ENCODE peak calls at places on chromosomes 12 and 14, in four cellular contexts. One of them, this sample, is unnamed.

GRCh38 chr12:64080319-64081008 is 141.6 kb downstream of the KICS2 start:
- DNase-seq in K562: no peak
- DNase-seq in right lobe of liver: no peak
- DNase-seq in body of pancreas: peak
- DNase-seq in this sample: no peak

GRCh38 chr14:78674820-78675219 is 504.6 kb downstream of the NRXN3 start:
- DNase-seq in K562: no peak
- DNase-seq in right lobe of liver: no peak
- DNase-seq in body of pancreas: no peak
- DNase-seq in this sample: no peak

GRCh38 chr14:98855926-98856325 is 416.1 kb downstream of the BCL11B start:
- DNase-seq in K562: no peak
- DNase-seq in right lobe of liver: no peak
- DNase-seq in body of pancreas: no peak
- DNase-seq in this sample: no peak

GRCh38 chr12:30531731-30532678 is 163.7 kb downstream of the IPO8 start:
- DNase-seq in K562: peak
- DNase-seq in right lobe of liver: no peak
- DNase-seq in body of pancreas: no peak
- DNase-seq in this sample: no peak

GRCh38 chr14:36057452-36058142 is 118.9 kb downstream of the PTCSC3 start:
- DNase-seq in K562: no peak
- DNase-seq in right lobe of liver: no peak
- DNase-seq in body of pancreas: no peak
- DNase-seq in this sample: no peak

GRCh38 chr12:25459541-25459951 is 93.5 kb downstream of the LMNTD1 start:
- DNase-seq in K562: no peak
- DNase-seq in right lobe of liver: no peak
- DNase-seq in body of pancreas: no peak
- DNase-seq in this sample: no peak

GRCh38 chr14:63551338-63551737 is 8.2 kb upstream of the PPP2R5E start:
- DNase-seq in K562: no peak
- DNase-seq in right lobe of liver: no peak
- DNase-seq in body of pancreas: no peak
- DNase-seq in this sample: no peak

GRCh38 chr14:72663076-72663487 is 230.8 kb downstream of the DPF3 start:
- DNase-seq in K562: no peak
- DNase-seq in right lobe of liver: no peak
- DNase-seq in body of pancreas: no peak
- DNase-seq in this sample: no peak

GRCh38 chr14:104091061-104091926 is 5.8 kb downstream of the ASPG start:
- DNase-seq in K562: no peak
- DNase-seq in right lobe of liver: peak
- DNase-seq in body of pancreas: no peak
- DNase-seq in this sample: no peak

GRCh38 chr14:72104011-72104613 is 171.9 kb downstream of the RGS6 start:
- DNase-seq in K562: peak
- DNase-seq in right lobe of liver: no peak
- DNase-seq in body of pancreas: peak
- DNase-seq in this sample: no peak

GRCh38 chr14:96097752-96098151 is 58.6 kb downstream of the C14orf132 start:
- DNase-seq in K562: no peak
- DNase-seq in right lobe of liver: peak
- DNase-seq in body of pancreas: no peak
- DNase-seq in this sample: no peak

GRCh38 chr14:90518941-90519256 is 122.1 kb downstream of the CALM1 start:
- DNase-seq in K562: peak
- DNase-seq in right lobe of liver: no peak
- DNase-seq in body of pancreas: peak
- DNase-seq in this sample: no peak

GRCh38 chr14:77133718-77134338 is 7.8 kb downstream of the ZDHHC22 start:
- DNase-seq in K562: peak
- DNase-seq in right lobe of liver: peak
- DNase-seq in body of pancreas: peak
- DNase-seq in this sample: peak

GRCh38 chr14:88547386-88547780 is 7.4 kb downstream of the PTPN21 start:
- DNase-seq in K562: no peak
- DNase-seq in right lobe of liver: no peak
- DNase-seq in body of pancreas: no peak
- DNase-seq in this sample: no peak

GRCh38 chr12:62789856-62790255 is 145.1 kb downstream of the PPM1H start:
- DNase-seq in K562: no peak
- DNase-seq in right lobe of liver: no peak
- DNase-seq in body of pancreas: no peak
- DNase-seq in this sample: no peak

GRCh38 chr12:92065018-92065499 is 80.6 kb downstream of the BTG1 start:
- DNase-seq in K562: no peak
- DNase-seq in right lobe of liver: peak
- DNase-seq in body of pancreas: peak
- DNase-seq in this sample: no peak

GRCh38 chr14:32818576-32818975 is 120.1 kb upstream of the NPAS3 start:
- DNase-seq in K562: no peak
- DNase-seq in right lobe of liver: no peak
- DNase-seq in body of pancreas: no peak
- DNase-seq in this sample: no peak

GRCh38 chr14:56124296-56124695 is 6.1 kb downstream of the PELI2 start:
- DNase-seq in K562: no peak
- DNase-seq in right lobe of liver: no peak
- DNase-seq in body of pancreas: no peak
- DNase-seq in this sample: no peak

GRCh38 chr14:88879016-88879415 is 54.6 kb downstream of the TTC8 start:
- DNase-seq in K562: no peak
- DNase-seq in right lobe of liver: no peak
- DNase-seq in body of pancreas: no peak
- DNase-seq in this sample: no peak

GRCh38 chr12:6809056-6809455 is 12.6 kb upstream of the GPR162 start:
- DNase-seq in K562: no peak
- DNase-seq in right lobe of liver: no peak
- DNase-seq in body of pancreas: no peak
- DNase-seq in this sample: no peak

GRCh38 chr12:56614627-56615026 is 15.5 kb downstream of the BAZ2A start:
- DNase-seq in K562: no peak
- DNase-seq in right lobe of liver: no peak
- DNase-seq in body of pancreas: no peak
- DNase-seq in this sample: no peak

GRCh38 chr12:101173197-101173749 is 36.8 kb downstream of the SLC5A8 start:
- DNase-seq in K562: no peak
- DNase-seq in right lobe of liver: no peak
- DNase-seq in body of pancreas: no peak
- DNase-seq in this sample: no peak

GRCh38 chr14:95516554-95517209 is at the start of gene SYNE3:
- DNase-seq in K562: peak
- DNase-seq in right lobe of liver: peak
- DNase-seq in body of pancreas: no peak
- DNase-seq in this sample: peak

GRCh38 chr14:96212140-96212539 is 7.5 kb downstream of the BDKRB2 start:
- DNase-seq in K562: no peak
- DNase-seq in right lobe of liver: no peak
- DNase-seq in body of pancreas: no peak
- DNase-seq in this sample: no peak

GRCh38 chr12:122793685-122794106 is 19.3 kb downstream of the CCDC62 start:
- DNase-seq in K562: peak
- DNase-seq in right lobe of liver: no peak
- DNase-seq in body of pancreas: peak
- DNase-seq in this sample: peak

GRCh38 chr12:91620949-91621348 is 438.3 kb upstream of the DCN start:
- DNase-seq in K562: no peak
- DNase-seq in right lobe of liver: no peak
- DNase-seq in body of pancreas: no peak
- DNase-seq in this sample: peak

DNA sequence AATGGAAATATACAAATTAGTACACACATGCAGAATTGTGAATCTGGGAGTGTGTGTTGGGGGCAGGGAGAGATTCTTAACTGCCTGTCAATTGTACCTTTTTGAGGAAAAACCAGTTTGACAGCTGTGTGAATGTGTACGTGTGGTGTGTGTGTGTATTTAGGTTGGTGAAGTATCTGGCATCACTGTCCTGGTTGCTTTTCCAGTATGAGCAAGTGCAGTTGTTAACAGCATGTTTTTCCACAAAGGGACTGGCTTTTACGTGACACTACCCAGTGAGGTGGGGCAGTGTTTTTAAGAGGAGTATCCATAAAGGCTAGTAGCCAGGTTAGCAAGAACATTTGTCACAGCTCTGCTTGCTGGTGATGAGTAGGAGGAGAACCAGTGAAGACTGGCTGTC is 56.1 kb downstream of the DAAM1 start:
- DNase-seq in K562: no peak
- DNase-seq in right lobe of liver: no peak
- DNase-seq in body of pancreas: no peak
- DNase-seq in this sample: no peak
- H3K27ac ChIP-seq in K562: no peak
- H3K27ac ChIP-seq in right lobe of liver: no peak
- H3K27ac ChIP-seq in body of pancreas: no peak
- H3K27ac ChIP-seq in this sample: no peak

GRCh38 chr12:67430708-67431335 is 161.7 kb downstream of the CAND1 start:
- DNase-seq in K562: no peak
- DNase-seq in right lobe of liver: peak
- DNase-seq in body of pancreas: peak
- DNase-seq in this sample: peak
- H3K27ac ChIP-seq in K562: no peak
- H3K27ac ChIP-seq in right lobe of liver: peak
- H3K27ac ChIP-seq in body of pancreas: peak
- H3K27ac ChIP-seq in this sample: no peak

GRCh38 chr12:9943244-9943643 is 11.1 kb upstream of the CLEC2A start:
- DNase-seq in K562: no peak
- DNase-seq in right lobe of liver: no peak
- DNase-seq in body of pancreas: no peak
- DNase-seq in this sample: no peak
- H3K27ac ChIP-seq in K562: no peak
- H3K27ac ChIP-seq in right lobe of liver: no peak
- H3K27ac ChIP-seq in body of pancreas: no peak
- H3K27ac ChIP-seq in this sample: no peak

GRCh38 chr14:92735344-92735743 is 13.1 kb downstream of the LGMN start:
- DNase-seq in K562: no peak
- DNase-seq in right lobe of liver: no peak
- DNase-seq in body of pancreas: no peak
- DNase-seq in this sample: no peak

GRCh38 chr14:92740440-92740839 is 8.0 kb downstream of the LGMN start:
- DNase-seq in K562: no peak
- DNase-seq in right lobe of liver: no peak
- DNase-seq in body of pancreas: no peak
- DNase-seq in this sample: no peak

GRCh38 chr14:92737619-92738188 is 10.7 kb downstream of the LGMN start:
- DNase-seq in K562: no peak
- DNase-seq in right lobe of liver: no peak
- DNase-seq in body of pancreas: no peak
- DNase-seq in this sample: no peak

GRCh38 chr14:92734618-92735017 is 13.8 kb downstream of the LGMN start:
- DNase-seq in K562: peak
- DNase-seq in right lobe of liver: no peak
- DNase-seq in body of pancreas: no peak
- DNase-seq in this sample: no peak

DNA sequence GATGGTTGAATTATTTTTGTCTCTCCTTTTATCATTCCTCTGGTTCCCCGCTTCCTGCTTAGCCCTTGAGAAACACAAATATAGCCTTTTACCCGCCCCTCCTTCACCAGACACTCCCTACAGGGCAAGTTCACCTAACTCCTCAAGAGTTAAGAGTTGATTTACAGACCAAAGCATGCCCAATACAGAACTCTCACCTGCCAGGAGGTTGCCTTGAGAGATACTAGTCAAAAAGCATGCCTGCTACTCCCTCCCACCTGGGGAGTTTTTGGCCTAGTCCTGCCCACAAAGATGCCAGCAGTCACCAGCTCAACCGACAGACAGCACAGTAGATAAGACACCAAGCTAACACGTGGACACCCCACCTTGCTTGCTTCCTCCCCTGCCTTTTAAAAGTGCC is 11.2 kb downstream of the LGMN start:
- DNase-seq in K562: no peak
- DNase-seq in right lobe of liver: no peak
- DNase-seq in body of pancreas: no peak
- DNase-seq in this sample: peak
- H3K27ac ChIP-seq in K562: no peak
- H3K27ac ChIP-seq in right lobe of liver: no peak
- H3K27ac ChIP-seq in body of pancreas: no peak
- H3K27ac ChIP-seq in this sample: peak

DNA sequence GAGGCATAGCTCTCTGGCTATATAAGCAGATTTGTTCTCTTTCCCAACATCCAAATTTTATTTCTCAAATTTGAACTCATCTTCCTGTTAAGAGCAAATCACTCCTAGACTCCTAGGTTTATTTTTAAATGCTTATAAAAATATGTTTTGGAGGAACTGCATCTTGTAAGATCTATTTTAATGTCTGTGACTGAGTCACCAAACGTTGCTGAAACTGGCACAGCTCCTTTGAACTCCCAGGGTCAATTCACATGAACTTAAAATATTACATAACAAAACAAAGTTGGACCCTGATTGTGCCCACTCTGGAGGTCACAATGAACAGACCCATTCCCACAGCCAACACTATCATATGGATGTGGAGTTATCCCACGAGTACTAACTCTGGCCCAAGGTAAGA is 23.9 kb downstream of the ANAPC7 start:
- DNase-seq in K562: no peak
- DNase-seq in right lobe of liver: no peak
- DNase-seq in body of pancreas: no peak
- DNase-seq in this sample: no peak
- H3K27ac ChIP-seq in K562: no peak
- H3K27ac ChIP-seq in right lobe of liver: no peak
- H3K27ac ChIP-seq in body of pancreas: no peak
- H3K27ac ChIP-seq in this sample: no peak

GRCh38 chr14:65689070-65689469 is 276.5 kb downstream of the FUT8 start:
- DNase-seq in K562: no peak
- DNase-seq in right lobe of liver: no peak
- DNase-seq in body of pancreas: no peak
- DNase-seq in this sample: no peak

GRCh38 chr14:65686761-65687160 is 274.2 kb downstream of the FUT8 start:
- DNase-seq in K562: no peak
- DNase-seq in right lobe of liver: no peak
- DNase-seq in body of pancreas: no peak
- DNase-seq in this sample: no peak
- H3K27ac ChIP-seq in K562: no peak
- H3K27ac ChIP-seq in right lobe of liver: no peak
- H3K27ac ChIP-seq in body of pancreas: no peak
- H3K27ac ChIP-seq in this sample: no peak

DNA sequence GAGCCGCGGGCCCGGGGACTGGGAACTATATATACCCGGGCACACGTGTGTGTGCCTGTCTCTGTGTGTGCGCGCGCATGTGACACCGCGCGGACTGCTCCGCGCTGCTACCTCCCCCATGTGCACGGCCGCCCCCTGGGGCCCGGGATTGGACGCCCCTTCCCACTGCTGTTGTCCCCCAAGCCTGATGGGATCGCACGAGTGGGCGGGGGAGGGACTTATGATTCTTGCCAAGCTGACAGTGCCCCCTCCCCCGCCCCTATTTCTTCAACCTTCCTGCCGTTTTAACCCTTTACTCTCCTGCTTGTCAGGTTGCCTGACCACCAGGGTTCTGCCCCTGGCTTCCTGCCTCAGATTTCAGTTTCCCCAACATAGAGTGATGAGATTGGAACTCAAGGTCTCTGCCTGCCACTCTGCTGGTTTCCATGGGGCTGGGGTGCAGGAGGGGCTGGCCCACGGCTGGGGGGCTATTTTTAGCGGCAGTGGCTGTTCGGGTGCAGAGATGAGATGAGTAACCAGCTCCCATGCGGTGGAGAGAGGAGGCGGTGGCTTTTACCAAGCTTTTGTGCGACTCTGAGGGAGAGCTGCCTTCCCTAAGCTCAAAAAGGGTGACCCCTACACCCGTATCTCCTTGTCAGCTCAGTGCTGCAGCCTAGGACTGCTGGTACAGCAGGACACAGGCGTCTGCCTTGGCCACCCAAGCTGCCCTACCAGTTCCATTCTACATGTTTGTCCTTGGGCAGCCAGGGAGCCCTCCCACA is at the start of gene DDN:
- DNase-seq in K562: peak
- DNase-seq in right lobe of liver: no peak
- DNase-seq in body of pancreas: peak
- DNase-seq in this sample: peak
- H3K27ac ChIP-seq in K562: peak
- H3K27ac ChIP-seq in right lobe of liver: no peak
- H3K27ac ChIP-seq in body of pancreas: no peak
- H3K27ac ChIP-seq in this sample: peak